ENCODE peak calls at places on chromosome 22, in eight cellular contexts. B, I, W, G, H, J, R and C are unnamed samples.

GRCh38 chr22:41479671-41480396 is 10.9 kb downstream of the ACO2 start:
- DNase-seq in I (peak), R (no peak), B (no peak), H (peak), W (peak), J (no peak), G (no peak), C (no peak)

GRCh38 chr22:35134637-35135036 is 68.7 kb downstream of the ISX start:
- DNase-seq in J (no peak), R (no peak), I (no peak), B (no peak), H (no peak), W (no peak), G (no peak), C (no peak)

GRCh38 chr22:40057652-40058051 is 62.9 kb downstream of the FAM83F start:
- DNase-seq in J (no peak), W (no peak), H (no peak), R (no peak), G (no peak), B (no peak), I (no peak), C (no peak)

GRCh38 chr22:27216444-27216843 is 559.1 kb downstream of the MIAT start:
- DNase-seq in J (no peak), H (no peak), R (no peak), I (no peak), B (no peak), G (no peak), W (no peak), C (no peak)

GRCh38 chr22:43474161-43475101 is 62.6 kb downstream of the MPPED1 start:
- DNase-seq in W (no peak), H (no peak), G (no peak), B (no peak), J (no peak), R (no peak), I (no peak), C (no peak)

GRCh38 chr22:47592791-47593190 is 830.3 kb downstream of the TBC1D22A start:
- DNase-seq in G (no peak), H (no peak), W (no peak), I (no peak), R (no peak), B (no peak), J (peak), C (no peak)

GRCh38 chr22:18954333-18954732 is 18.2 kb upstream of the PRODH start:
- DNase-seq in B (peak), I (peak), H (peak), J (peak), W (peak), G (peak), R (peak), C (peak)

GRCh38 chr22:44746061-44746789 is 6.2 kb upstream of the ARHGAP8 start:
- DNase-seq in I (no peak), B (no peak), W (no peak), J (no peak), G (no peak), H (no peak), R (no peak), C (no peak)

GRCh38 chr22:36213596-36213995 is 12.0 kb upstream of the APOL4 start:
- DNase-seq in J (no peak), H (no peak), W (no peak), I (no peak), R (no peak), B (no peak), G (no peak), C (no peak)

GRCh38 chr22:36641902-36642640 is 61.5 kb downstream of the CACNG2 start:
- DNase-seq in W (peak), G (no peak), H (no peak), B (no peak), R (no peak), J (no peak), I (peak), C (no peak)

GRCh38 chr22:26548984-26549383 is 36.7 kb upstream of the TFIP11 start:
- DNase-seq in H (no peak), W (no peak), I (no peak), B (no peak), G (no peak), J (no peak), R (no peak), C (no peak)

GRCh38 chr22:30541979-30542810 is 4.3 kb downstream of the SEC14L6 start:
- DNase-seq in G (no peak), I (no peak), R (no peak), W (no peak), H (peak), B (no peak), J (no peak), C (peak)

GRCh38 chr22:21568207-21569075 is 927 bp downstream of the UBE2L3 start:
- DNase-seq in H (no peak), R (peak), B (no peak), J (peak), I (no peak), W (no peak), G (no peak), C (peak)

GRCh38 chr22:46673677-46674236 is 53.6 kb downstream of the GRAMD4 start:
- DNase-seq in I (no peak), W (no peak), H (no peak), B (no peak), G (no peak), J (no peak), R (no peak), C (no peak)

GRCh38 chr22:48506506-48507145 is 1321.0 kb downstream of the BRD1 start:
- DNase-seq in J (no peak), G (no peak), I (no peak), H (no peak), R (no peak), W (no peak), B (no peak), C (no peak)

GRCh38 chr22:22759371-22759770 is 115.0 kb downstream of the GGTLC2 start:
- DNase-seq in J (no peak), H (no peak), R (no peak), G (no peak), W (no peak), I (no peak), B (no peak), C (no peak)

GRCh38 chr22:20459862-20460261 is 22.2 kb upstream of the SCARF2 start:
- DNase-seq in H (no peak), J (peak), W (no peak), R (no peak), I (no peak), B (no peak), G (no peak), C (no peak)

GRCh38 chr22:37248251-37248650 is 4.2 kb upstream of the RAC2 start:
- DNase-seq in I (no peak), R (no peak), H (no peak), G (no peak), B (no peak), W (no peak), J (no peak), C (no peak)

GRCh38 chr22:27602390-27602789 is 199.2 kb downstream of the MN1 start:
- DNase-seq in G (no peak), R (no peak), J (no peak), B (no peak), H (no peak), I (no peak), W (no peak), C (no peak)

GRCh38 chr22:48901324-48901723 is 926.3 kb downstream of the BRD1 start:
- DNase-seq in R (no peak), B (no peak), I (no peak), J (no peak), W (no peak), H (no peak), G (no peak), C (no peak)

GRCh38 chr22:31987180-31987579 is 42.8 kb downstream of the YWHAH start:
- DNase-seq in I (no peak), R (no peak), J (no peak), B (no peak), H (no peak), W (no peak), G (no peak), C (no peak)

GRCh38 chr22:41273128-41273527 is 12.9 kb downstream of the RANGAP1 start:
- DNase-seq in H (no peak), W (no peak), R (no peak), I (no peak), J (no peak), G (no peak), B (no peak), C (no peak)

GRCh38 chr22:24424001-24424900 is 3.1 kb upstream of the ADORA2A start:
- DNase-seq in I (no peak), B (no peak), W (no peak), J (peak), G (no peak), R (peak), H (no peak), C (no peak)